ENCODE peak calls at places on chromosome 15, in seven cellular contexts. O is heart left ventricle, Q is brain microvascular endothelial cell, B is OCI-LY7, P is right atrium auricular region, X is CD14-positive monocyte, A is GM06990. E is an unnamed sample.

GRCh38 chr15:82139823-82140268 is 94.0 kb upstream of the MEX3B start:
- DNase-seq in B (peak; percentile 43), X (no peak), Q (peak; percentile 31), O (no peak), A (no peak), P (no peak), E (no peak)

GRCh38 chr15:96882361-96882760 is 551.9 kb downstream of the NR2F2 start:
- DNase-seq in P (no peak), O (no peak), X (no peak), B (no peak), A (no peak), Q (no peak), E (no peak)

GRCh38 chr15:27342991-27343390 is 372.0 kb downstream of the GABRG3 start:
- DNase-seq in P (no peak), O (no peak), Q (no peak), X (no peak), B (no peak), A (no peak), E (no peak)

GRCh38 chr15:98843844-98844243 is 163.7 kb downstream of the PGPEP1L start:
- DNase-seq in P (no peak), O (no peak), X (no peak), A (no peak), Q (no peak), B (no peak), E (no peak)

GRCh38 chr15:22979069-22979698 is 984 bp downstream of the CYFIP1 start:
- DNase-seq in P (peak; percentile 75), X (no peak), Q (peak; percentile 40), B (no peak), O (peak; percentile 59), A (peak; percentile 66), E (no peak)

GRCh38 chr15:30956216-30956803 is 35.1 kb downstream of the MTMR10 start:
- DNase-seq in P (no peak), A (no peak), B (no peak), Q (peak; percentile 59), X (no peak), O (no peak), E (no peak)

GRCh38 chr15:35218215-35218614 is 133.1 kb upstream of the NANOGP8 start:
- DNase-seq in X (no peak), P (no peak), A (no peak), B (no peak), Q (no peak), O (no peak), E (no peak)

GRCh38 chr15:71422530-71423259 is 307.4 kb downstream of the THSD4 start:
- DNase-seq in A (no peak), Q (no peak), B (no peak), P (no peak), O (no peak), X (no peak), E (no peak)

GRCh38 chr15:68271854-68272471 is 5.6 kb upstream of the FEM1B start:
- DNase-seq in B (no peak), X (no peak), P (no peak), Q (peak; percentile 76), A (no peak), O (no peak), E (no peak)

GRCh38 chr15:46088486-46089437 is 453.9 kb downstream of the SQOR start:
- DNase-seq in P (no peak), A (no peak), Q (no peak), O (no peak), X (no peak), B (no peak), E (no peak)

GRCh38 chr15:28274211-28274610 is 47.8 kb downstream of the HERC2 start:
- DNase-seq in A (no peak), Q (no peak), P (no peak), O (no peak), B (no peak), X (no peak), E (no peak)

GRCh38 chr15:32843211-32843907 is 125.6 kb downstream of the GREM1 start:
- DNase-seq in X (no peak), A (no peak), Q (no peak), O (no peak), B (no peak), P (no peak), E (no peak)

GRCh38 chr15:90950676-90951075 is 4.0 kb upstream of the RCCD1 start:
- DNase-seq in A (no peak), O (no peak), P (no peak), Q (no peak), B (no peak), X (no peak), E (no peak)

GRCh38 chr15:50740955-50741354 is 24.6 kb downstream of the SPPL2A start:
- DNase-seq in X (no peak), A (no peak), Q (no peak), O (no peak), P (no peak), B (no peak), E (no peak)

GRCh38 chr15:91032919-91033803 is 10.8 kb upstream of the VPS33B start:
- DNase-seq in X (peak; percentile 52), P (no peak), A (peak; percentile 35), B (peak; percentile 55), O (peak; percentile 29), Q (no peak), E (no peak)

GRCh38 chr15:96064351-96064756 is 266.1 kb upstream of the NR2F2 start:
- DNase-seq in Q (no peak), O (no peak), X (no peak), P (no peak), A (no peak), B (no peak), E (no peak)

GRCh38 chr15:93239591-93239990 is 150.6 kb upstream of the RGMA start:
- DNase-seq in Q (no peak), P (no peak), A (no peak), B (no peak), X (no peak), O (no peak), E (peak; percentile 73)

GRCh38 chr15:93152264-93152884 is 63.4 kb upstream of the RGMA start:
- DNase-seq in B (no peak), O (no peak), X (no peak), A (no peak), P (no peak), Q (no peak), E (no peak)

GRCh38 chr15:66753687-66754377 is 51.8 kb downstream of the SMAD6 start:
- DNase-seq in O (no peak), B (no peak), X (no peak), A (no peak), Q (no peak), P (no peak), E (no peak)

GRCh38 chr15:57165992-57166391 is 210.3 kb upstream of the CGNL1 start:
- DNase-seq in O (no peak), P (no peak), A (no peak), B (no peak), X (peak; percentile 45), Q (peak; percentile 70), E (no peak)

GRCh38 chr15:70095387-70096214 is 2.1 kb downstream of the TLE3 start:
- DNase-seq in X (peak; percentile 66), P (no peak), O (no peak), Q (no peak), A (peak; percentile 71), B (peak; percentile 83), E (no peak)
- TF ChIP-seq CTCF in X (peak; percentile 57), P (no peak), O (no peak), Q (no peak), A (peak; percentile 13), B (peak; percentile 54), E (no peak)

DNA sequence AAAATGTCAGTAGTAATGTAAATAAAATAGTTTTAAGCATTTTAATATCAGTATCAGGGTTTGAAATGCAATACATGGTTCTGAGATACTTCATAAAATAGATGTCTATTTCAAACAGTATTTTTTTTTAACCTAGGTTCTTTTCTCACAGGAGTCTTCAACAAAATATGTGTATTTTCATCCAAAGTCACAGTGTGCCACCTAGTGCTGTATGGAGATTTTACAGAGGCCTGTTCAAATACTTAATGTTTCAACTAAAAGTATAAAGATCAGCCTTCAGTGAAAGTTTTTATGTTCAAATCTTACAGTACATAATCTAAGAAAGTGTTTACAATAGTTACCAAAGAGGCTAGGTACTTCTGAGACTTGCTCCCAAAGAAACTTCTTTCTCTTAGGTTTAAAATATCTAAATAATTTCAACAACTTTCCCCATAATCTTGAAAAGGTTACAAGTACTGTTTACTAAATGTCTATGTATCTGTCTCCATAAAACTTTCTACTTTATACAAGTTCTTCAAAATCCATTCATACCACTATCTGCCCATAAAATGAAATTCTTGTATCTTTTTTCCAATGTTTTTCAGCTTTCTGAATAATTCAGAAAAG is 38.3 kb downstream of the SCAPER start:
- DNase-seq in B (peak; percentile 25), Q (peak; percentile 17), O (no peak), A (peak; percentile 19), X (no peak), P (no peak), E (no peak)
- TF ChIP-seq CTCF in B (peak; percentile 79), Q (peak; percentile 52), O (peak; percentile 43), A (peak; percentile 41), X (peak; percentile 12), P (no peak), E (peak; percentile 74)

GRCh38 chr15:65516997-65517865 is at the start of gene DPP8:
- DNase-seq in B (peak; percentile 96), O (peak; percentile 93), X (peak; percentile 94), Q (peak; percentile 89), P (peak; percentile 87), A (peak; percentile 95), E (peak; percentile 97)
- TF ChIP-seq CTCF in B (peak; percentile 97), O (peak; percentile 93), X (peak; percentile 93), Q (peak; percentile 98), P (peak; percentile 82), A (peak; percentile 98), E (peak; percentile 93)

GRCh38 chr15:84982301-84982920 is 755 bp downstream of the PDE8A start:
- DNase-seq in O (peak; percentile 59), Q (no peak), A (peak; percentile 62), P (peak; percentile 70), X (peak; percentile 50), B (peak; percentile 26), E (no peak)

GRCh38 chr15:84979651-84980050 is 2.0 kb upstream of the PDE8A start:
- DNase-seq in A (no peak), X (no peak), B (no peak), O (no peak), P (no peak), Q (no peak), E (no peak)

GRCh38 chr15:84981711-84982300 is at the start of gene PDE8A:
- DNase-seq in B (peak; percentile 64), O (peak; percentile 23), P (no peak), Q (no peak), A (no peak), X (peak; percentile 56), E (no peak)

GRCh38 chr15:84980196-84981053 is 1.2 kb upstream of the PDE8A start:
- DNase-seq in X (peak; percentile 72), P (peak; percentile 86), B (peak; percentile 87), A (peak; percentile 95), Q (peak; percentile 82), O (peak; percentile 89), E (peak; percentile 93)

DNA sequence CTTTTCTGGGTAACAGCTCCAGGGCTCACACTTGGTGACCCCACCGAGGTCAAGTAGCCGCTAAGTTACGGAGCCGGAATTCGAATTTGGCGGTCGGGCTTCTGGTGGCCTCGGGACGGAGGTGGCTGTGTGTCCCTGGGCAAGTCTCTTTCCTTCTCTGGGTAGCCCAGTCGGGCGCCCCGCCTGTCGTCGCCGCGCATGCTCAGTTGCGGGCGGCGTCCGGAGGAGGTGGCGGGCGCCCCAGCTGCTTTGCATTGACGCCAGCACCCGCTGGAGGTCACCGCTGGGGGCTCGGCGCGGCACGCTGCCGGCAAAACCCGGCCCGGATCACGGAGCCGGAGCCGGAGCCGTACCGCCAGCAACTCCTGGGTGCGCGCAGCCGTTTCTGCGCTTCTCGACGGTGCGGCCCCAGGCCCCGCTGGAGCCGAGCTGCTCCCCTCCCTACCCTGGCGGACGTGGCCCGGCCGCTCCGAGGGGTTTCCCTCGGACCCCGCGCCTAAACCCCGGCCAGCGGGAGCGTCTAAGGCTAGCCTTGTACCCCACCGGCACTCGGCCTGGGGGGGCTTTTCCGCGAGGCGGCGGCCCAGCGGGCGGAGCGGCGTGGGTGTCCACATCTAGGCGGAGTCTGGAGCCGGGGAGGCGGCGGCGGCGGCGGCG is 474 bp upstream of the PDE8A start:
- DNase-seq in B (peak; percentile 98), Q (peak; percentile 91), P (peak; percentile 91), A (peak; percentile 100), X (peak; percentile 93), O (peak; percentile 96), E (peak; percentile 99)
- TF ChIP-seq CTCF in B (no peak), Q (no peak), P (no peak), A (no peak), X (no peak), O (no peak), E (peak; percentile 17)